ENCODE peak calls at places on chromosomes 12 and 14, in nine cellular contexts. P, M, Q, V, E, R, G, L and U are unnamed samples.

GRCh38 chr12:70467908-70468733 is 102.0 kb downstream of the KCNMB4 start:
- DNase-seq in P (no peak), M (no peak), Q (peak), V (no peak), E (no peak), R (no peak), G (no peak), L (no peak), U (peak)

GRCh38 chr12:93785262-93786010 is 108.3 kb downstream of the CRADD start:
- DNase-seq in P (no peak), M (peak), Q (peak), V (peak), E (peak), R (no peak), G (peak), L (no peak), U (peak)

GRCh38 chr12:42893196-42893595 is 303.6 kb upstream of the PRICKLE1 start:
- DNase-seq in P (no peak), M (no peak), Q (no peak), V (no peak), E (no peak), R (no peak), G (no peak), L (no peak), U (no peak)

GRCh38 chr14:56855891-56856461 is 45.7 kb upstream of the OTX2 start:
- DNase-seq in P (peak), M (no peak), Q (peak), V (peak), E (no peak), R (peak), G (no peak), L (peak), U (no peak)

GRCh38 chr12:19039515-19039914 is 90.0 kb upstream of the PLEKHA5 start:
- DNase-seq in P (no peak), M (no peak), Q (no peak), V (no peak), E (no peak), R (no peak), G (no peak), L (no peak), U (no peak)

GRCh38 chr14:101823511-101824120 is 62.1 kb downstream of the PPP2R5C start:
- DNase-seq in P (no peak), M (no peak), Q (no peak), V (no peak), E (no peak), R (no peak), G (peak), L (no peak), U (peak)

GRCh38 chr12:122126342-122126635 is 47.7 kb downstream of the IL31 start:
- DNase-seq in P (no peak), M (no peak), Q (no peak), V (no peak), E (no peak), R (no peak), G (no peak), L (no peak), U (no peak)

GRCh38 chr12:109482894-109483293 is 5.5 kb downstream of the UBE3B start:
- DNase-seq in P (no peak), M (no peak), Q (no peak), V (no peak), E (no peak), R (no peak), G (no peak), L (no peak), U (no peak)